ENCODE peak calls at places on chromosomes 6 and 20, in five cellular contexts. Q is RWPE1, U is OCI-LY7, H is progenitor cell of endocrine pancreas, Z is IMR-90. X is an unnamed sample.

GRCh38 chr20:50724851-50725721 is 6.3 kb upstream of the PARD6B start:
- DNase-seq in Q (peak; percentile 93), U (no peak), H (no peak), Z (peak; percentile 96), X (peak; percentile 44)

GRCh38 chr6:37822851-37823682 is 3.5 kb downstream of the ZFAND3 start:
- DNase-seq in Q (peak; percentile 53), U (no peak), H (no peak), Z (no peak), X (no peak)

GRCh38 chr20:38270869-38271608 is 10.5 kb upstream of the KIAA1755 start:
- DNase-seq in Q (peak; percentile 97), U (no peak), H (no peak), Z (peak; percentile 99), X (no peak)

GRCh38 chr20:54345301-54345724 is 130.1 kb upstream of the DOK5 start:
- DNase-seq in Q (peak; percentile 75), U (no peak), H (no peak), Z (peak; percentile 87), X (no peak)

GRCh38 chr20:63753381-63753780 is 13.8 kb downstream of the SLC2A4RG start:
- DNase-seq in Q (no peak), U (no peak), H (no peak), Z (no peak), X (no peak)

GRCh38 chr6:44297063-44298038 is 15.8 kb downstream of the AARS2 start:
- DNase-seq in Q (peak; percentile 18), U (no peak), H (peak; percentile 41), Z (peak; percentile 29), X (peak; percentile 71)

GRCh38 chr6:158558415-158559306 is 1.2 kb upstream of the TMEM181 start:
- DNase-seq in Q (no peak), U (no peak), H (no peak), Z (no peak), X (no peak)

GRCh38 chr6:76381612-76382011 is 309.1 kb upstream of the IMPG1 start:
- DNase-seq in Q (no peak), U (no peak), H (no peak), Z (no peak), X (no peak)

GRCh38 chr20:24118781-24119175 is 130.2 kb upstream of the GGTLC1 start:
- DNase-seq in Q (peak; percentile 54), U (no peak), H (no peak), Z (no peak), X (no peak)

GRCh38 chr6:39330057-39330456 is 7.6 kb upstream of the KCNK16 start:
- DNase-seq in Q (no peak), U (peak; percentile 22), H (no peak), Z (no peak), X (peak; percentile 65)

GRCh38 chr6:39599341-39599740 is 125.9 kb downstream of the KIF6 start:
- DNase-seq in Q (no peak), U (no peak), H (no peak), Z (no peak), X (no peak)

GRCh38 chr6:104326173-104327001 is 533.3 kb downstream of the HACE1 start:
- DNase-seq in Q (no peak), U (no peak), H (no peak), Z (no peak), X (no peak)

GRCh38 chr20:4633780-4634179 is 87.9 kb upstream of the PRND start:
- DNase-seq in Q (peak; percentile 51), U (no peak), H (no peak), Z (peak; percentile 93), X (no peak)

GRCh38 chr20:38357653-38358207 is 11.4 kb downstream of the LBP start:
- DNase-seq in Q (no peak), U (no peak), H (no peak), Z (peak; percentile 15), X (no peak)

GRCh38 chr6:2783188-2783957 is 18.2 kb downstream of the WRNIP1 start:
- DNase-seq in Q (no peak), U (no peak), H (no peak), Z (peak; percentile 34), X (no peak)

GRCh38 chr6:1670711-1671462 is 61.2 kb downstream of the FOXC1 start:
- DNase-seq in Q (peak; percentile 21), U (no peak), H (no peak), Z (peak; percentile 69), X (no peak)

GRCh38 chr6:10633216-10633615 is 61.2 kb downstream of the C6orf52 start:
- DNase-seq in Q (peak; percentile 88), U (no peak), H (no peak), Z (peak; percentile 75), X (peak; percentile 52)

GRCh38 chr6:160167547-160168391 is 46.2 kb downstream of the SLC22A1 start:
- DNase-seq in Q (no peak), U (no peak), H (no peak), Z (no peak), X (no peak)

GRCh38 chr6:53603381-53604121 is 58.6 kb upstream of the GCLC start:
- DNase-seq in Q (no peak), U (no peak), H (no peak), Z (peak; percentile 47), X (no peak)

GRCh38 chr6:142013286-142013685 is 119.4 kb upstream of the GJE1 start:
- DNase-seq in Q (peak; percentile 78), U (no peak), H (no peak), Z (peak; percentile 92), X (no peak)

GRCh38 chr20:10002871-10003270 is 31.9 kb upstream of the ANKEF1 start:
- DNase-seq in Q (no peak), U (no peak), H (no peak), Z (no peak), X (no peak)

GRCh38 chr20:24694157-24694726 is 224.8 kb downstream of the SYNDIG1 start:
- DNase-seq in Q (no peak), U (no peak), H (no peak), Z (no peak), X (no peak)

GRCh38 chr6:30789606-30790005 is 45.3 kb upstream of the IER3 start:
- DNase-seq in Q (no peak), U (no peak), H (no peak), Z (no peak), X (no peak)

GRCh38 chr6:13371421-13372072 is 43.2 kb upstream of the TBC1D7 start:
- DNase-seq in Q (no peak), U (no peak), H (no peak), Z (no peak), X (no peak)

GRCh38 chr20:48875914-48876240 is 45.6 kb upstream of the ARFGEF2 start:
- DNase-seq in Q (peak; percentile 89), U (peak; percentile 12), H (no peak), Z (no peak), X (no peak)

GRCh38 chr20:9319687-9320384 is 194.6 kb upstream of the LAMP5 start:
- DNase-seq in Q (no peak), U (no peak), H (no peak), Z (no peak), X (no peak)

GRCh38 chr20:6944292-6944691 is 176.8 kb downstream of the BMP2 start:
- DNase-seq in Q (no peak), U (no peak), H (no peak), Z (no peak), X (no peak)

GRCh38 chr20:6942266-6942665 is 174.8 kb downstream of the BMP2 start:
- DNase-seq in Q (peak; percentile 24), U (no peak), H (no peak), Z (no peak), X (no peak)

DNA sequence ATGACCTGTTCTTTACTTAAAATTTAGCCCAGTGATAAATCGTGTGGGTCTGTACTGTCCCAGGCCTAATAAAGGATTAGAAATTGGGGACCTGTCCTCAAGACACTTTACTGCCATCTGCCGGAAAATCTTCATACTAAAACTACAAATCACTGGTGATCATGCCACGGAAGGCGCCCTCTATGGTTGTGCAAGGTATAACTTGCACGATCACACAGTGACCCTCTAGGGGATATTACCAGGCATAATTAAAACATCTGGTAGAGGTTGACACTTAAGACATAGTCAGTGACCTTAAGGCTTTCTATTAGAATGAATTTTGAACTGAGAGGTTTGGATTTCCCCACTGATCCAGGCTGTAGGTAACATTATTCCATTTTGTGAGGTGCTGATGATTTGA is 172.6 kb downstream of the BMP2 start:
- DNase-seq in Q (no peak), U (peak; percentile 5), H (no peak), Z (no peak), X (no peak)
- TF ChIP-seq CTCF in Q (no peak), U (peak; percentile 64), H (peak; percentile 65), Z (peak; percentile 23), X (no peak)

DNA sequence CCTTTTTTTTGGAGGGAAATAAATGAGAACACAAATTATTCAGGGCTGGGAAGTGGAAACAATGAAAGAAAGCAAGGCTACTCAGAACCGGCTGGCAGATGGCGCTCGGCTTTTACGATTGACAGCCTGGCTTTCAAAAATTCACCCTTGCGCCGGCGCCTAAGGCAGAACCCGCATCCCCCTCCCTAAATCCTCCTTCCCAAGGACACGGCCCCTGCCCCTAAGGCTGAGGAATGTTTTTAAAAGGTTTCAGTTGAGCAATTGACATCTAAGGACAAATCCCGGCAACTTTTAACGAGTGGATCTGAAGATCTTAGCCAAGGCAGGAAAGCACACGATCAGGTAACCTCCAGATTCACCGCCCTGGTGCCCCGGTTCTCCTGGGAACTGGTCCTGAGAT is 16.3 kb downstream of the GNAS start:
- DNase-seq in Q (peak; percentile 57), U (no peak), H (no peak), Z (no peak), X (no peak)
- TF ChIP-seq CTCF in Q (peak; percentile 71), U (peak; percentile 72), H (peak; percentile 48), Z (peak; percentile 45), X (peak; percentile 10)

DNA sequence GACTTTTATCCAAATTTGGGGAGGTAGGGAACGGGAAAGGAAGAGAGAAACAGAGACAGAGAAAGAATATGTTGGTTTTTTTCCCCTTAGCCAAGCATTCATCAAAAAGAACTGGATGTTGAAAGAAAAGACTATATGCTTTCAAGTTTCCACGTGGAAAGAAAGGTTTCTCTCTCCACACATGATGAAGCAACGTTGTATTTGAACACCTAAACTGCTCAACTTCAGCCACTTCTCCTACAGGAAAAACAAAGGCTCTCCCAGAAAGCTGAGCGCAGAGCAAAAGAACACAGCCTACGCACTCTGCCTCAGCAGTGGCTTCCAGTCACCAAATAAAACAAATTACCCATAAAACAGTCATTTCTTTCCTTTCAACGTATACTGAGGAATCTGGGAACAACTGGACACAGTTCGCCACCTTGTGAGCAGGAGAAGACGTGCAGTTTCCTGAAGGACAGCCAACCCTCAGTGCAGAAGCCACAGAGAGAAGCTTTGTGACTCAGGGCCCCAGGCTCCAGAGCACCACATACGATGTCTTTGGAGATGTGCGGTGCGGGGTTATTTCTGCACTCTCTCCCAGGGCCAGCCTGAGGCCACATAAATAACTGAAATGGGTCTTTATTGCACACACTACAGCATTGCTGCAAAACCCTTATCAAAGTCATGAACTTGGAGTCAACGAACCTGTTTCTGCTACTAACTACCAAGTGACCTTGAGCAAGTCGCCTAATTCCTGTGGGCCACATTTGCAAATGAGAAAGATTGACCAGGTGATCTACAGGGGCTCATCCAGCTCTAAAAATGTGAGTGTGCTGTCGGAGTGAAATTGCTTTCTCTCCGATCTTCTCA is 10.1 kb downstream of the IL17F start:
- DNase-seq in Q (peak; percentile 71), U (peak; percentile 28), H (peak; percentile 20), Z (peak; percentile 63), X (peak; percentile 49)
- TF ChIP-seq CTCF in Q (peak; percentile 49), U (peak; percentile 73), H (peak; percentile 70), Z (peak; percentile 52), X (peak; percentile 55)

DNA sequence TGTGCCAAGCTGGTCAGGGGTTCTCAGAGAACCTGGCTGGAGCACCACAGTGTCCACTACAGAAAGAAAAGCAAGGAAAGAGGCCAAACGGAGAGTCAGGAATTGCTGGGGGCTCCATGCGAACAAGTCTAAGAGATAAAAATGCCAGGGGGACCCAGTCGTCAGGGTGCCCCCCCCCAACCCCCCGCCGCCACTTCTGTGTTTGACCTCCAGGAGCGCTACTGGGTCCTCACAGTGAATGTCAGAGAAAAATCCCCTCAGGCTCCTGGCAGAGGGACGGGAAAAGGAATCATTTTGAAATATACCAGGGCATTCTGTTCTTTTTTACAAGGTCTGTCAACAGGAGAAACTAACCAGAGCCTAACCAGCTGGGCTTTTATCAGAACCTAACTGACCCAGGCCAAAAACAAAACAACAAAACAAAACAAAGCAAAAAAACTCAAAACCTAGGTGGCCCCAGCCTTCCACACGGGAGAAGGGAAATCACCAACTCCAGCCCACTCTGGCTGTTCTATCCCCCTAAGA is 17.9 kb upstream of the NELFCD start:
- DNase-seq in Q (no peak), U (no peak), H (no peak), Z (no peak), X (no peak)
- TF ChIP-seq CTCF in Q (no peak), U (no peak), H (peak; percentile 24), Z (no peak), X (no peak)

X was measured in GM13976.